ENCODE peak calls at places on chromosomes 13 and 19, in four cellular contexts. G is DND-41; Z is activated naive CD4-positive, alpha-beta T cell; U is hepatic stellate cell. Y is an unnamed sample.

GRCh38 chr19:50555447-50556235 is 12.6 kb downstream of the LRRC4B start:
- DNase-seq in G (no peak), Z (no peak), U (no peak), Y (no peak)

GRCh38 chr13:45851171-45851889 is at the start of gene SIAH3:
- DNase-seq in G (no peak), Z (no peak), U (no peak), Y (no peak)

GRCh38 chr19:10565028-10565566 is 713 bp downstream of the KRI1 start:
- DNase-seq in G (peak), Z (no peak), U (peak), Y (no peak)

GRCh38 chr13:52048516-52048915 is 24.0 kb downstream of the UTP14C start:
- DNase-seq in G (no peak), Z (no peak), U (no peak), Y (no peak)

GRCh38 chr13:34430294-34430693 is 511.8 kb upstream of the NBEA start:
- DNase-seq in G (no peak), Z (no peak), U (no peak), Y (no peak)

GRCh38 chr19:21328402-21328801 is 808 bp downstream of the ZNF708 start:
- DNase-seq in G (no peak), Z (no peak), U (no peak), Y (no peak)

GRCh38 chr19:38388310-38389100 is at the start of gene SPRED3:
- DNase-seq in G (no peak), Z (no peak), U (peak), Y (no peak)

GRCh38 chr19:2040647-2041435 is 10.2 kb downstream of the MKNK2 start:
- DNase-seq in G (no peak), Z (no peak), U (no peak), Y (no peak)

GRCh38 chr13:48891586-48891985 is 84.1 kb upstream of the FNDC3A start:
- DNase-seq in G (no peak), Z (no peak), U (no peak), Y (no peak)

GRCh38 chr13:97122381-97122996 is 99.6 kb upstream of the MBNL2 start:
- DNase-seq in G (no peak), Z (no peak), U (no peak), Y (no peak)

GRCh38 chr19:835201-835810 is 5.5 kb upstream of the PRTN3 start:
- DNase-seq in G (no peak), Z (no peak), U (no peak), Y (no peak)

GRCh38 chr13:49620170-49620621 is 8.1 kb upstream of the ARL11 start:
- DNase-seq in G (no peak), Z (no peak), U (no peak), Y (no peak)

Y was measured in ascending aorta.